ENCODE peak calls at places on chromosomes 12 and 14, in four cellular contexts. O, Y, U and G are unnamed samples.

GRCh38 chr14:56608682-56609081 is 29.1 kb downstream of the TMEM260 start:
- DNase-seq in U (no peak), Y (no peak), O (no peak), G (no peak)

GRCh38 chr12:128098725-128099124 is 168.2 kb upstream of the TMEM132C start:
- DNase-seq in O (no peak), Y (no peak), U (no peak), G (no peak)

GRCh38 chr12:80162177-80162576 is 62.8 kb downstream of the OTOGL start:
- DNase-seq in O (no peak), Y (no peak), U (no peak), G (no peak)

GRCh38 chr14:104554608-104555401 is 24.8 kb upstream of the C14orf180 start:
- DNase-seq in U (no peak), Y (no peak), O (no peak), G (no peak)

GRCh38 chr12:642633-643477 is 20.4 kb downstream of the NINJ2 start:
- DNase-seq in Y (no peak), U (no peak), O (peak; percentile 79), G (peak; percentile 83)

GRCh38 chr12:99372257-99372933 is 275.2 kb upstream of the GARIN6 start:
- DNase-seq in O (no peak), U (no peak), Y (no peak), G (no peak)

GRCh38 chr14:81535399-81536124 is 1.9 kb upstream of the SEL1L start:
- DNase-seq in O (no peak), U (peak; percentile 40), Y (no peak), G (no peak)

GRCh38 chr14:98233656-98234055 is 1038.3 kb downstream of the BCL11B start:
- DNase-seq in Y (no peak), O (no peak), U (no peak), G (peak; percentile 11)

GRCh38 chr14:89933002-89933401 is 21.5 kb downstream of the EFCAB11 start:
- DNase-seq in Y (no peak), U (no peak), O (no peak), G (no peak)
- H3K4me2 ChIP-seq in Y (no peak overlapping the region), U (no peak overlapping the region), O (no peak overlapping the region), G (no peak overlapping the region)

GRCh38 chr12:49750027-49750977 is 8.9 kb downstream of the TMBIM6 start:
- DNase-seq in O (peak; percentile 63), U (peak; percentile 36), Y (peak; percentile 31), G (peak; percentile 49)
- TF ChIP-seq JUNB in O (no peak), U (peak; percentile 4), Y (no peak), G (no peak)

DNA sequence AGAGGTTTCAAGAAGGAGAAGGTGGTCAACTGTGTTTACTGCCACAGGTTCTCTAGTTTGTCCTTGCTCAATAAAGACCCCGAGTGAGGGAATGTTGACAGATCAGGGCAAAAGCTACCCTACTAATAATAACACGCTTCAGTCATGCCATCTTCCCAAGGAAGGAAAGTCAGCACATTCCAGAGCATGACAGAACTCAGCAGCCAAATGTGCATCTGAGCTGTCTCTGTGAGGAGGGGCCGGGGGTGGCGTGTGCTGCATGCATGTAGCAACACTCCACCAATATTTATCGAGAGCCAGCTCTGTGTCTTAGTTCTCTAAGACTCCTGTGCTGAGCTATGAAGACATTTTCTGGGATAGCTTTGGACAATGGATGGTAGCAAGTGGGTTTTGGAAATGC is 260.4 kb downstream of the DPF3 start:
- DNase-seq in U (no peak), O (no peak), Y (no peak), G (no peak)
- TF ChIP-seq CREB1 in U (no peak), O (no peak), Y (no peak), G (no peak)

GRCh38 chr14:103033744-103034143 is 23.6 kb downstream of the CDC42BPB start:
- DNase-seq in Y (no peak), O (no peak), U (no peak), G (no peak)

GRCh38 chr14:103031566-103031911 is 25.8 kb downstream of the CDC42BPB start:
- DNase-seq in O (no peak), U (no peak), Y (no peak), G (no peak)

GRCh38 chr14:103029936-103030335 is 27.4 kb downstream of the CDC42BPB start:
- DNase-seq in Y (no peak), O (no peak), U (no peak), G (no peak)

GRCh38 chr14:103030741-103031565 is 26.4 kb downstream of the CDC42BPB start:
- DNase-seq in Y (no peak), O (no peak), U (no peak), G (no peak)

GRCh38 chr14:103031956-103032355 is 25.4 kb downstream of the CDC42BPB start:
- DNase-seq in U (no peak), Y (no peak), O (no peak), G (peak; percentile 48)
- H3K4me2 ChIP-seq in U (no peak overlapping the region), Y (no peak overlapping the region), O (no peak overlapping the region), G (no peak overlapping the region)

GRCh38 chr14:90533591-90534021 is 136.8 kb downstream of the CALM1 start:
- DNase-seq in Y (no peak), O (peak; percentile 55), U (no peak), G (no peak)
- TF ChIP-seq JUNB in Y (no peak), O (no peak), U (no peak), G (no peak)

DNA sequence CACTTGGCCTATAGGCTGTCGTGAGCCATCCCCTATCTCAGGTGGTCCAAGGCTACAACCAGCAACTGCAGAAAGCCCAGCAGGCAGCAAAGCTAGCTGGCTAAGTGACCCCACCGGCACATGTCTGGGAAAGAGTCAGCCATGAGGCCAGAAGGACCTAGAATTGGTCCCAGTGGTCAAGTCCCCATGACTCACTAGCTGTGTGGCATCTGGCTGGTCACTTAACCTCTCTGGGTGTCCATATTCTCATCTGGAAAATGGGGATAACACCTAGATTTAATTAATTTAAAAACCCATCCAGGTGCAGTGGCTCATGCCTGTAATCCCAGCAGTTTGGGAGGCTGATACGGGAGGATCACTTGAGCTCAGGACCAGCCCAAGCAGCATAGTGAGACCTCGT is 37.6 kb downstream of the SYNE3 start:
- DNase-seq in Y (no peak), U (no peak), O (no peak), G (no peak)
- TF ChIP-seq CREB1 in Y (no peak), U (no peak), O (no peak), G (no peak)

GRCh38 chr14:74563233-74563585 is 48.8 kb downstream of the LTBP2 start:
- DNase-seq in Y (no peak), O (no peak), U (no peak), G (no peak)
- H3K4me2 ChIP-seq in Y (peak overlapping the region; percentile 55), O (no peak overlapping the region), U (no peak overlapping the region), G (no peak overlapping the region)

GRCh38 chr12:4518106-4518728 is 20.5 kb upstream of the RAD51AP1 start:
- DNase-seq in O (no peak), U (no peak), Y (no peak), G (no peak)
- TF ChIP-seq JUNB in O (no peak), U (no peak), Y (no peak), G (no peak)

GRCh38 chr12:32926356-32926755 is 29.8 kb upstream of the PKP2 start:
- DNase-seq in O (no peak), Y (no peak), U (no peak), G (no peak)
- TF ChIP-seq CREB1 in O (no peak), Y (no peak), U (no peak), G (no peak)